ENCODE peak calls at places on chromosome 20, in five cellular contexts. H is HS-5; I is ovary; N is hippocampal formation; X is stimulated activated naive CD4-positive, alpha-beta T cell. P is an unnamed sample.

GRCh38 chr20:10216146-10216741 is 2.4 kb upstream of the SNAP25 start:
- DNase-seq in H (no peak), I (no peak), N (no peak), X (no peak), P (no peak)

GRCh38 chr20:33709398-33709797 is 10.7 kb downstream of the PXMP4 start:
- DNase-seq in H (no peak), I (no peak), N (no peak), X (no peak), P (no peak)

GRCh38 chr20:17445561-17445960 is 85.6 kb downstream of the BFSP1 start:
- DNase-seq in H (no peak), I (peak; percentile 54), N (no peak), X (no peak), P (no peak)

GRCh38 chr20:63979221-63979548 is 257 bp downstream of the SAMD10 start:
- DNase-seq in H (no peak), I (peak; percentile 46), N (no peak), X (no peak), P (no peak)

GRCh38 chr20:37741055-37741454 is 47.2 kb downstream of the CTNNBL1 start:
- DNase-seq in H (no peak), I (no peak), N (no peak), X (no peak), P (no peak)

GRCh38 chr20:49888341-49889244 is 26.7 kb downstream of the SPATA2 start:
- DNase-seq in H (peak; percentile 73), I (peak; percentile 73), N (peak; percentile 86), X (peak; percentile 37), P (peak; percentile 79)

GRCh38 chr20:48536206-48536605 is 291.6 kb downstream of the PREX1 start:
- DNase-seq in H (no peak), I (no peak), N (no peak), X (no peak), P (no peak)

GRCh38 chr20:59776626-59777320 is 156.7 kb downstream of the SYCP2 start:
- DNase-seq in H (no peak), I (no peak), N (no peak), X (no peak), P (no peak)

GRCh38 chr20:3572151-3572550 is 91.0 kb downstream of the GFRA4 start:
- DNase-seq in H (no peak), I (no peak), N (no peak), X (no peak), P (no peak)

GRCh38 chr20:13453367-13453766 is 185.4 kb downstream of the TASP1 start:
- DNase-seq in H (no peak), I (no peak), N (no peak), X (no peak), P (no peak)

GRCh38 chr20:39271205-39271604 is 309.1 kb downstream of the DHX35 start:
- DNase-seq in H (no peak), I (no peak), N (no peak), X (no peak), P (no peak)

GRCh38 chr20:51190783-51191180 is 167.9 kb upstream of the KCNG1 start:
- DNase-seq in H (no peak), I (no peak), N (no peak), X (no peak), P (no peak)